ENCODE peak calls at places on chromosomes 4 and X, in five cellular contexts. One of them, this sample, is unnamed.

GRCh38 chrX:320126-320783 is 1.7 kb upstream of the GTPBP6 start:
- DNase-seq in PC-3: peak; percentile 19
- DNase-seq in kidney epithelial cell: no peak
- DNase-seq in GM23338: peak; percentile 51
- DNase-seq in AG04450: no peak
- DNase-seq in this sample: no peak

GRCh38 chrX:135408794-135409193 is 12.9 kb upstream of the SMIM10L2A start:
- DNase-seq in kidney epithelial cell: no peak
- DNase-seq in PC-3: no peak
- DNase-seq in GM23338: no peak
- DNase-seq in AG04450: no peak
- DNase-seq in this sample: no peak

GRCh38 chrX:115387327-115387726 is 97.8 kb downstream of the LUZP4 start:
- DNase-seq in kidney epithelial cell: no peak
- DNase-seq in GM23338: no peak
- DNase-seq in PC-3: no peak
- DNase-seq in AG04450: no peak
- DNase-seq in this sample: no peak

GRCh38 chr4:26206339-26206738 is 114.5 kb upstream of the RBPJ start:
- DNase-seq in PC-3: peak; percentile 61
- DNase-seq in kidney epithelial cell: no peak
- DNase-seq in GM23338: no peak
- DNase-seq in AG04450: peak; percentile 76
- DNase-seq in this sample: no peak

GRCh38 chr4:169147217-169147616 is 123.5 kb downstream of the SH3RF1 start:
- DNase-seq in PC-3: peak; percentile 71
- DNase-seq in AG04450: no peak
- DNase-seq in kidney epithelial cell: no peak
- DNase-seq in GM23338: no peak
- DNase-seq in this sample: peak; percentile 62

GRCh38 chr4:156634612-156635011 is 337.0 kb downstream of the PDGFC start:
- DNase-seq in kidney epithelial cell: no peak
- DNase-seq in GM23338: no peak
- DNase-seq in PC-3: no peak
- DNase-seq in AG04450: no peak
- DNase-seq in this sample: no peak

GRCh38 chr4:4848540-4848939 is 10.9 kb upstream of the MSX1 start:
- DNase-seq in GM23338: no peak
- DNase-seq in kidney epithelial cell: no peak
- DNase-seq in AG04450: no peak
- DNase-seq in PC-3: no peak
- DNase-seq in this sample: no peak

GRCh38 chrX:118496763-118497079 is 1.1 kb downstream of the DOCK11 start:
- DNase-seq in GM23338: peak; percentile 12
- DNase-seq in AG04450: no peak
- DNase-seq in PC-3: no peak
- DNase-seq in kidney epithelial cell: no peak
- DNase-seq in this sample: no peak

GRCh38 chr4:78171482-78171881 is 114.4 kb downstream of the FRAS1 start:
- DNase-seq in PC-3: no peak
- DNase-seq in kidney epithelial cell: no peak
- DNase-seq in AG04450: no peak
- DNase-seq in GM23338: peak; percentile 78
- DNase-seq in this sample: no peak

GRCh38 chr4:33746979-33747378 is 2497.3 kb downstream of the ARAP2 start:
- DNase-seq in AG04450: no peak
- DNase-seq in GM23338: no peak
- DNase-seq in kidney epithelial cell: no peak
- DNase-seq in PC-3: no peak
- DNase-seq in this sample: peak; percentile 46

GRCh38 chr4:164204434-164204833 is 549.5 kb upstream of the SMIM31 start:
- DNase-seq in PC-3: peak; percentile 92
- DNase-seq in kidney epithelial cell: peak; percentile 85
- DNase-seq in GM23338: peak; percentile 67
- DNase-seq in AG04450: no peak
- DNase-seq in this sample: peak; percentile 87

GRCh38 chr4:184599492-184600135 is 49.6 kb downstream of the CASP3 start:
- DNase-seq in GM23338: no peak
- DNase-seq in kidney epithelial cell: no peak
- DNase-seq in AG04450: peak; percentile 38
- DNase-seq in PC-3: peak; percentile 37
- DNase-seq in this sample: peak; percentile 18

GRCh38 chr4:155545456-155545855 is 121.2 kb upstream of the GUCY1A1 start:
- DNase-seq in PC-3: no peak
- DNase-seq in GM23338: no peak
- DNase-seq in AG04450: no peak
- DNase-seq in kidney epithelial cell: no peak
- DNase-seq in this sample: no peak

GRCh38 chr4:142307857-142308256 is 538.2 kb downstream of the INPP4B start:
- DNase-seq in GM23338: no peak
- DNase-seq in kidney epithelial cell: peak; percentile 18
- DNase-seq in AG04450: no peak
- DNase-seq in PC-3: no peak
- DNase-seq in this sample: no peak

DNA sequence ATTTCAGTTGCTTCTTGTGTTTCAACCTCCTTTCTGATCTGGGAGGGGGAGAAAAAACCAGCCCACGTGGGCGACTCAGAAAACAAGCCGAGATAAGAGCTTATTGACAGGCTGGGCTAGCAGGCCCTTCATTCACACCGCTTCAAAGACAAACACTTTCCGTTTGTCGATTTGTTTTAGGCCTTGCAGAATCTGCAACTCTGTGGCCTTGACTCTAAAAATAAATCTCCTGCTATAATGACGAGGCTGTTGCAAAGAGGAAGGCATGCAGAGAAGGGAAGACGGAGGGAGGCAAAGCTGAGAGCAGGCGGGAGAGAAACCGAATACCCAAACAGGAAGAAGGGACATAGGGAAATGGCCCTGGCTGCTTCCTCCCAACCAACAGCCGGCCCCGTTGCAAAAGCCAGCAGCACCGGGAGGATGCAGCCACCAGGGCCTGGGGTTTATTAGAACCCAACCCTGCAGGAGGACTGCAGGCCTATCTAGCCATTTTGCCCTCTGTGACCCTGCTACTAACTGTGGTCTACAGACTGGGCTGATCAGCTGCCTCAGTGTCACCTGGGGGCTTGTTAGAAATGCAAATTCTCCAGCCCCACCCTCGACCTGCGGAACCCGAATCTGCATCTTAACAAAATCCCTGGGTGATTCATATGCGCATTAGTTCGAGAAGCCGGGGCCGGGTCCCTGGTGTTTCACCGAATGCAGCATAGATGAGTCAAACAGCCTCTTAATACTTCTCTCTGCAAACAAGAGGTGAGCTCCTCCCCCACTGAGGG is 325.5 kb downstream of the BCOR start:
- DNase-seq in PC-3: peak; percentile 75
- DNase-seq in GM23338: peak; percentile 71
- DNase-seq in AG04450: no peak
- DNase-seq in kidney epithelial cell: no peak
- DNase-seq in this sample: peak; percentile 71
- H3K4me3 ChIP-seq in PC-3: no peak overlapping the region
- H3K4me3 ChIP-seq in GM23338: peak overlapping the region; percentile 40
- H3K4me3 ChIP-seq in AG04450: no peak overlapping the region
- H3K4me3 ChIP-seq in kidney epithelial cell: no peak overlapping the region
- H3K4me3 ChIP-seq in this sample: no peak overlapping the region

GRCh38 chrX:78595901-78596502 is 63.1 kb downstream of the RTL3 start:
- DNase-seq in AG04450: no peak
- DNase-seq in PC-3: peak; percentile 8
- DNase-seq in GM23338: peak; percentile 42
- DNase-seq in kidney epithelial cell: no peak
- DNase-seq in this sample: no peak
- TF ChIP-seq CTCF in AG04450: no peak
- TF ChIP-seq CTCF in PC-3: peak; percentile 61
- TF ChIP-seq CTCF in GM23338: peak; percentile 60
- TF ChIP-seq CTCF in kidney epithelial cell: peak; percentile 18
- TF ChIP-seq CTCF in this sample: no peak

GRCh38 chrX:49310371-49310770 is 6.9 kb downstream of the GAGE10 start:
- DNase-seq in PC-3: no peak
- DNase-seq in AG04450: no peak
- DNase-seq in kidney epithelial cell: no peak
- DNase-seq in GM23338: peak; percentile 43
- DNase-seq in this sample: peak; percentile 17

GRCh38 chrX:49308604-49309269 is 5.3 kb downstream of the GAGE10 start:
- DNase-seq in GM23338: no peak
- DNase-seq in PC-3: no peak
- DNase-seq in kidney epithelial cell: no peak
- DNase-seq in AG04450: no peak
- DNase-seq in this sample: no peak

GRCh38 chrX:49309401-49309981 is 6.0 kb downstream of the GAGE10 start:
- DNase-seq in AG04450: no peak
- DNase-seq in GM23338: peak; percentile 80
- DNase-seq in kidney epithelial cell: peak; percentile 5
- DNase-seq in PC-3: peak; percentile 45
- DNase-seq in this sample: peak; percentile 17
- H3K4me3 ChIP-seq in AG04450: peak overlapping the region; percentile 25
- H3K4me3 ChIP-seq in GM23338: peak overlapping the region; percentile 48
- H3K4me3 ChIP-seq in kidney epithelial cell: no peak overlapping the region
- H3K4me3 ChIP-seq in PC-3: peak overlapping the region; percentile 62
- H3K4me3 ChIP-seq in this sample: peak overlapping the region; percentile 10

GRCh38 chr4:79977131-79977840 is 95.7 kb downstream of the ANTXR2 start:
- DNase-seq in kidney epithelial cell: no peak
- DNase-seq in AG04450: no peak
- DNase-seq in PC-3: no peak
- DNase-seq in GM23338: no peak
- DNase-seq in this sample: no peak
- TF ChIP-seq CTCF in kidney epithelial cell: no peak
- TF ChIP-seq CTCF in AG04450: no peak
- TF ChIP-seq CTCF in PC-3: no peak
- TF ChIP-seq CTCF in GM23338: no peak
- TF ChIP-seq CTCF in this sample: no peak

GRCh38 chrX:131068945-131069719 is 11.0 kb downstream of the ARHGAP36 start:
- DNase-seq in kidney epithelial cell: no peak
- DNase-seq in GM23338: peak; percentile 84
- DNase-seq in PC-3: peak; percentile 28
- DNase-seq in AG04450: no peak
- DNase-seq in this sample: no peak
- H3K4me3 ChIP-seq in kidney epithelial cell: no peak overlapping the region
- H3K4me3 ChIP-seq in GM23338: peak overlapping the region; percentile 50
- H3K4me3 ChIP-seq in PC-3: no peak overlapping the region
- H3K4me3 ChIP-seq in AG04450: no peak overlapping the region
- H3K4me3 ChIP-seq in this sample: no peak overlapping the region

GRCh38 chr4:86898562-86898961 is 6.3 kb upstream of the C4orf36 start:
- DNase-seq in PC-3: peak; percentile 25
- DNase-seq in AG04450: no peak
- DNase-seq in kidney epithelial cell: no peak
- DNase-seq in GM23338: peak; percentile 48
- DNase-seq in this sample: no peak
- TF ChIP-seq CTCF in PC-3: peak; percentile 27
- TF ChIP-seq CTCF in AG04450: peak; percentile 37
- TF ChIP-seq CTCF in kidney epithelial cell: peak; percentile 47
- TF ChIP-seq CTCF in GM23338: peak; percentile 71
- TF ChIP-seq CTCF in this sample: peak; percentile 37